ENCODE peak calls at places on chromosomes 12 and 14, in ten cellular contexts. V, S, R, G, P, A, H, U, I and M are unnamed samples.

GRCh38 chr12:6229224-6229748 is 29.1 kb downstream of the CD9 start:
- DNase-seq in V (no peak), S (no peak), R (no peak), G (no peak), P (no peak), A (no peak), H (no peak), U (no peak), I (peak; percentile 59), M (no peak)

GRCh38 chr14:100640481-100641273 is 53.5 kb upstream of the BEGAIN start:
- DNase-seq in V (peak; percentile 86), S (no peak), R (peak; percentile 70), G (no peak), P (peak; percentile 72), A (no peak), H (peak; percentile 85), U (peak; percentile 95), I (no peak), M (no peak)

GRCh38 chr14:104864267-104865068 is 600 bp upstream of the CEP170B start:
- DNase-seq in V (no peak), S (peak; percentile 86), R (no peak), G (peak; percentile 18), P (peak; percentile 43), A (no peak), H (peak; percentile 34), U (peak; percentile 41), I (peak; percentile 35), M (no peak)

GRCh38 chr12:108729612-108730336 is 1.5 kb downstream of the CORO1C start:
- DNase-seq in V (no peak), S (no peak), R (no peak), G (no peak), P (no peak), A (no peak), H (no peak), U (no peak), I (peak; percentile 45), M (peak; percentile 32)

GRCh38 chr12:124814741-124815613 is 48.7 kb downstream of the SCARB1 start:
- DNase-seq in V (no peak), S (no peak), R (no peak), G (no peak), P (no peak), A (no peak), H (no peak), U (no peak), I (peak; percentile 33), M (no peak)

GRCh38 chr12:111268738-111269572 is 99.9 kb downstream of the PHETA1 start:
- DNase-seq in V (no peak), S (peak; percentile 43), R (peak; percentile 9), G (peak; percentile 22), P (no peak), A (no peak), H (peak; percentile 27), U (no peak), I (peak; percentile 12), M (no peak)

GRCh38 chr12:109255377-109255776 is 53.7 kb downstream of the FOXN4 start:
- DNase-seq in V (no peak), S (peak; percentile 63), R (no peak), G (peak; percentile 35), P (no peak), A (no peak), H (no peak), U (no peak), I (peak; percentile 23), M (no peak)

GRCh38 chr12:99505805-99506204 is 141.7 kb upstream of the GARIN6 start:
- DNase-seq in V (no peak), S (no peak), R (no peak), G (no peak), P (no peak), A (no peak), H (no peak), U (no peak), I (no peak), M (no peak)

GRCh38 chr14:103074699-103075341 is 9.2 kb upstream of the LBHD2 start:
- DNase-seq in V (no peak), S (no peak), R (no peak), G (no peak), P (no peak), A (no peak), H (no peak), U (no peak), I (peak; percentile 52), M (no peak)

GRCh38 chr12:49925433-49926194 is 21.9 kb upstream of the FAIM2 start:
- DNase-seq in V (no peak), S (no peak), R (no peak), G (no peak), P (no peak), A (no peak), H (no peak), U (no peak), I (no peak), M (no peak)

GRCh38 chr12:3631272-3631637 is 121.7 kb downstream of the CRACR2A start:
- DNase-seq in V (no peak), S (no peak), R (no peak), G (no peak), P (no peak), A (no peak), H (no peak), U (no peak), I (no peak), M (no peak)

GRCh38 chr12:105084251-105085250 is at the start of gene ALDH1L2:
- DNase-seq in V (peak; percentile 58), S (peak; percentile 94), R (peak; percentile 36), G (peak; percentile 72), P (no peak), A (peak; percentile 20), H (peak; percentile 72), U (peak; percentile 71), I (peak; percentile 97), M (peak; percentile 16)

GRCh38 chr12:120249875-120250795 is 15.4 kb downstream of the PXN start:
- DNase-seq in V (peak; percentile 59), S (no peak), R (no peak), G (no peak), P (peak; percentile 28), A (no peak), H (no peak), U (peak; percentile 87), I (no peak), M (no peak)

GRCh38 chr12:42372154-42372791 is 46.3 kb downstream of the PPHLN1 start:
- DNase-seq in V (peak; percentile 60), S (peak; percentile 83), R (peak; percentile 35), G (peak; percentile 49), P (peak; percentile 44), A (peak; percentile 26), H (peak; percentile 36), U (peak; percentile 46), I (peak; percentile 59), M (no peak)

GRCh38 chr12:7832059-7832696 is 40.5 kb downstream of the SLC2A14 start:
- DNase-seq in V (peak; percentile 49), S (peak; percentile 82), R (peak; percentile 20), G (peak; percentile 40), P (peak; percentile 18), A (no peak), H (peak; percentile 40), U (peak; percentile 51), I (peak; percentile 75), M (peak; percentile 24)

GRCh38 chr12:63400746-63401145 is 249.7 kb upstream of the AVPR1A start:
- DNase-seq in V (no peak), S (no peak), R (no peak), G (no peak), P (no peak), A (no peak), H (no peak), U (no peak), I (peak; percentile 13), M (no peak)

GRCh38 chr12:14774944-14775651 is 28.2 kb downstream of the WBP11 start:
- DNase-seq in V (peak; percentile 28), S (peak; percentile 42), R (peak; percentile 22), G (peak; percentile 43), P (peak; percentile 30), A (no peak), H (peak; percentile 42), U (peak; percentile 55), I (peak; percentile 81), M (no peak)

GRCh38 chr12:29782821-29783772 is 645 bp downstream of the TMTC1 start:
- DNase-seq in V (no peak), S (peak; percentile 67), R (no peak), G (peak; percentile 35), P (no peak), A (no peak), H (peak; percentile 15), U (no peak), I (peak; percentile 73), M (peak; percentile 13)

GRCh38 chr12:24719293-24719721 is 229.6 kb downstream of the BCAT1 start:
- DNase-seq in V (peak; percentile 15), S (no peak), R (peak; percentile 59), G (no peak), P (no peak), A (no peak), H (peak; percentile 77), U (peak; percentile 83), I (peak; percentile 16), M (no peak)

GRCh38 chr14:72952171-72952570 is 25.9 kb downstream of the DCAF4 start:
- DNase-seq in V (no peak), S (no peak), R (no peak), G (no peak), P (no peak), A (no peak), H (no peak), U (no peak), I (no peak), M (no peak)

GRCh38 chr12:130181211-130181610 is 18.9 kb downstream of the FZD10 start:
- DNase-seq in V (no peak), S (no peak), R (no peak), G (no peak), P (no peak), A (no peak), H (no peak), U (peak; percentile 7), I (no peak), M (no peak)

GRCh38 chr14:68208218-68208617 is 388.6 kb downstream of the RAD51B start:
- DNase-seq in V (no peak), S (no peak), R (no peak), G (no peak), P (no peak), A (no peak), H (no peak), U (no peak), I (peak; percentile 64), M (no peak)

GRCh38 chr14:56581041-56581727 is 1.6 kb downstream of the TMEM260 start:
- DNase-seq in V (no peak), S (no peak), R (no peak), G (no peak), P (no peak), A (no peak), H (no peak), U (no peak), I (no peak), M (no peak)

GRCh38 chr12:115378296-115378695 is 694.3 kb upstream of the TBX3 start:
- DNase-seq in V (no peak), S (no peak), R (no peak), G (no peak), P (no peak), A (no peak), H (no peak), U (no peak), I (peak; percentile 20), M (no peak)

GRCh38 chr14:34012978-34013713 is 62.3 kb upstream of the EGLN3 start:
- DNase-seq in V (no peak), S (no peak), R (no peak), G (no peak), P (no peak), A (no peak), H (no peak), U (no peak), I (no peak), M (no peak)

GRCh38 chr14:105325303-105325702 is 10.8 kb downstream of the PACS2 start:
- DNase-seq in V (no peak), S (no peak), R (no peak), G (no peak), P (no peak), A (no peak), H (no peak), U (no peak), I (no peak), M (no peak)

GRCh38 chr12:64028541-64028940 is 184.0 kb downstream of the SRGAP1 start:
- DNase-seq in V (no peak), S (no peak), R (no peak), G (no peak), P (no peak), A (no peak), H (no peak), U (no peak), I (no peak), M (no peak)

GRCh38 chr14:70771781-70772212 is 37.5 kb downstream of the MAP3K9 start:
- DNase-seq in V (no peak), S (peak; percentile 78), R (no peak), G (peak; percentile 19), P (no peak), A (no peak), H (no peak), U (no peak), I (no peak), M (no peak)